ENCODE peak calls at places on chromosomes 2 and 18, in five cellular contexts. One of them, this sample, is unnamed. For H3F3A, the result is how much of the 10 kb centered on the place peaks cover.

GRCh38 chr2:19102696-19103403 is 255.6 kb downstream of the OSR1 start:
- DNase-seq in neural progenitor cell: no peak
- DNase-seq in GM23338: no peak
- DNase-seq in MM.1S: no peak
- DNase-seq in PC-3: peak
- DNase-seq in this sample: no peak

GRCh38 chr2:240613781-240614180 is 11.5 kb upstream of the GPR35 start:
- DNase-seq in neural progenitor cell: no peak
- DNase-seq in GM23338: no peak
- DNase-seq in MM.1S: no peak
- DNase-seq in PC-3: no peak
- DNase-seq in this sample: no peak

GRCh38 chr2:39020383-39020782 is 100.5 kb downstream of the SOS1 start:
- DNase-seq in neural progenitor cell: no peak
- DNase-seq in GM23338: no peak
- DNase-seq in MM.1S: no peak
- DNase-seq in PC-3: no peak
- DNase-seq in this sample: no peak

GRCh38 chr2:206260427-206261012 is 13.9 kb upstream of the ZDBF2 start:
- DNase-seq in neural progenitor cell: no peak
- DNase-seq in GM23338: peak
- DNase-seq in MM.1S: peak
- DNase-seq in PC-3: peak
- DNase-seq in this sample: no peak

GRCh38 chr2:179354739-179355537 is 90.3 kb upstream of the SESTD1 start:
- DNase-seq in neural progenitor cell: no peak
- DNase-seq in GM23338: no peak
- DNase-seq in MM.1S: no peak
- DNase-seq in PC-3: peak
- DNase-seq in this sample: no peak

GRCh38 chr2:27509326-27509725 is 12.7 kb downstream of the GCKR start:
- DNase-seq in neural progenitor cell: no peak
- DNase-seq in GM23338: no peak
- DNase-seq in MM.1S: no peak
- DNase-seq in PC-3: no peak
- DNase-seq in this sample: peak

GRCh38 chr2:166765141-166765540 is 123.1 kb upstream of the XIRP2 start:
- DNase-seq in neural progenitor cell: peak
- DNase-seq in GM23338: peak
- DNase-seq in MM.1S: no peak
- DNase-seq in PC-3: no peak
- DNase-seq in this sample: no peak

GRCh38 chr2:65957886-65958285 is 477.0 kb upstream of the MEIS1 start:
- DNase-seq in neural progenitor cell: peak
- DNase-seq in GM23338: peak
- DNase-seq in MM.1S: no peak
- DNase-seq in PC-3: no peak
- DNase-seq in this sample: no peak

GRCh38 chr18:8987250-8987649 is 115.2 kb upstream of the NDUFV2 start:
- DNase-seq in neural progenitor cell: no peak
- DNase-seq in GM23338: no peak
- DNase-seq in MM.1S: no peak
- DNase-seq in PC-3: no peak
- DNase-seq in this sample: no peak

GRCh38 chr18:74370163-74370562 is 54.5 kb downstream of the C18orf63 start:
- DNase-seq in neural progenitor cell: no peak
- DNase-seq in GM23338: no peak
- DNase-seq in MM.1S: no peak
- DNase-seq in PC-3: no peak
- DNase-seq in this sample: no peak

GRCh38 chr2:112024246-112024645 is 30.8 kb upstream of the TMEM87B start:
- DNase-seq in neural progenitor cell: no peak
- DNase-seq in GM23338: no peak
- DNase-seq in MM.1S: peak
- DNase-seq in PC-3: no peak
- DNase-seq in this sample: no peak

GRCh38 chr2:201344663-201345366 is 12.3 kb downstream of the FLACC1 start:
- DNase-seq in neural progenitor cell: peak
- DNase-seq in GM23338: peak
- DNase-seq in MM.1S: peak
- DNase-seq in PC-3: peak
- DNase-seq in this sample: no peak

GRCh38 chr2:161172901-161173540 is 12.8 kb downstream of the TANK start:
- DNase-seq in neural progenitor cell: no peak
- DNase-seq in GM23338: no peak
- DNase-seq in MM.1S: no peak
- DNase-seq in PC-3: no peak
- DNase-seq in this sample: no peak

GRCh38 chr2:43370146-43370545 is 143.7 kb upstream of the ZFP36L2 start:
- DNase-seq in neural progenitor cell: no peak
- DNase-seq in GM23338: no peak
- DNase-seq in MM.1S: no peak
- DNase-seq in PC-3: no peak
- DNase-seq in this sample: no peak

GRCh38 chr2:203438528-203438927 is 96.6 kb downstream of the RAPH1 start:
- DNase-seq in neural progenitor cell: no peak
- DNase-seq in GM23338: no peak
- DNase-seq in MM.1S: no peak
- DNase-seq in PC-3: no peak
- DNase-seq in this sample: no peak

GRCh38 chr2:203437516-203437915 is 97.6 kb downstream of the RAPH1 start:
- DNase-seq in neural progenitor cell: no peak
- DNase-seq in GM23338: no peak
- DNase-seq in MM.1S: no peak
- DNase-seq in PC-3: no peak
- DNase-seq in this sample: no peak

GRCh38 chr2:203440671-203441070 is 94.4 kb downstream of the RAPH1 start:
- DNase-seq in neural progenitor cell: no peak
- DNase-seq in GM23338: no peak
- DNase-seq in MM.1S: no peak
- DNase-seq in PC-3: no peak
- DNase-seq in this sample: no peak

GRCh38 chr2:203432811-203433210 is 102.3 kb downstream of the RAPH1 start:
- DNase-seq in neural progenitor cell: no peak
- DNase-seq in GM23338: no peak
- DNase-seq in MM.1S: peak
- DNase-seq in PC-3: no peak
- DNase-seq in this sample: no peak

DNA sequence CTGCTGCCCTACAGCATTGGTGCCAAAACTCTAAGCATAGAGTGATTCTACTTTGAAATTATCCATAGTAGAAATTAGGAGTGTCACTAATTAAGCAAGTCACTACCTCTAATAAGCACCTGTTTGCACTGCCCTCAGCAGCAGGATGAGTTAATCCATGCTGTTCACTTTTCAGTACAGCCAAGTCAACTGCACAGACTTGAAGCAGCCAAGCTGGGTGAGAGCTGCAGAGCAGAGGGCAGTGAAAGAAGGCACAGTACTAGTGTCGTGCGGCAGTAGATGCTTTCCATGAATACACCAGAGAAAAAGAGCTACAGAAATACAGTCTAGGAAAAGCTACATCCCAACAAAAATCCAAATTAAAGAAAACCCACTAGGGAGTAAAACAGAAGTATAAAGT is 98.6 kb downstream of the RAPH1 start:
- DNase-seq in neural progenitor cell: no peak
- DNase-seq in GM23338: no peak
- DNase-seq in MM.1S: no peak
- DNase-seq in PC-3: no peak
- DNase-seq in this sample: no peak
- H3F3A ChIP-seq in neural progenitor cell: under half
- H3F3A ChIP-seq in GM23338: under half
- H3F3A ChIP-seq in MM.1S: under half
- H3F3A ChIP-seq in PC-3: under half
- H3F3A ChIP-seq in this sample: under half

GRCh38 chr2:123245156-123245555 is 779.9 kb upstream of the CNTNAP5 start:
- DNase-seq in neural progenitor cell: no peak
- DNase-seq in GM23338: no peak
- DNase-seq in MM.1S: no peak
- DNase-seq in PC-3: no peak
- DNase-seq in this sample: peak
- H2AFZ ChIP-seq in neural progenitor cell: peak
- H2AFZ ChIP-seq in GM23338: no peak
- H2AFZ ChIP-seq in MM.1S: no peak
- H2AFZ ChIP-seq in PC-3: no peak
- H2AFZ ChIP-seq in this sample: no peak

GRCh38 chr2:85091838-85092237 is 41.4 kb upstream of the TCF7L1 start:
- DNase-seq in neural progenitor cell: no peak
- DNase-seq in GM23338: no peak
- DNase-seq in MM.1S: no peak
- DNase-seq in PC-3: peak
- DNase-seq in this sample: peak

GRCh38 chr2:85087541-85087940 is 45.7 kb upstream of the TCF7L1 start:
- DNase-seq in neural progenitor cell: no peak
- DNase-seq in GM23338: no peak
- DNase-seq in MM.1S: no peak
- DNase-seq in PC-3: no peak
- DNase-seq in this sample: no peak

GRCh38 chr2:85085563-85085962 is 47.6 kb upstream of the TCF7L1 start:
- DNase-seq in neural progenitor cell: no peak
- DNase-seq in GM23338: no peak
- DNase-seq in MM.1S: no peak
- DNase-seq in PC-3: no peak
- DNase-seq in this sample: no peak

GRCh38 chr2:85088921-85089320 is 44.3 kb upstream of the TCF7L1 start:
- DNase-seq in neural progenitor cell: no peak
- DNase-seq in GM23338: peak
- DNase-seq in MM.1S: no peak
- DNase-seq in PC-3: no peak
- DNase-seq in this sample: no peak

DNA sequence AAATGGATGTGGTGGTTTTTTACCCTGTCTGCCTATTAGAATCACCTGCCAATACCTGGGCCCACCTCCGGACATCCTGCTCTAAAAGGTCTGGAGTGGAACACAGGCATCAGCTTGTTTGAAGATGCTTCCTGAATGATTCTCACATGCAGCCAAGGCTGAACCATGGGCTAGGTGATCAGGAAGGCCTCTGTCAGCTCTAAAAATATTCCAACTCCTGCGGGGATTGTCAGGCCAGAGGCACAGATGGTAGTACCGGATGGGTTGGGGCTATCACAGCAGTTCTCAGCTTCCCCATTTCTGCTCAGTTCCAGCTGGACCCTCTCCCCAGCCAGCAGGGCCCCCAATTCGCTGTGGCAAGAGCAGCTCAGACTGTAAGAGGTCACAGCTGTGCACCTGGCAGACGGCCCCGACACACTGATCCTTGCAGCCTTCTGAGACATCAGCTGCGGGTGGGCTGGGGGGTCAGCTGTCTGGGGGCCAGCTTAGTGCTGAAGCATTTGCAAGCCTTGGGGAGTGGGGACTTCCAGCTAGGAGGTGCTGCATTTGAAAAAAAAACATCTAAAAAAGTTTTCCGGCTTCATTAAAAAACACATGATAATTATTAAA is 43.6 kb upstream of the TCF7L1 start:
- DNase-seq in neural progenitor cell: no peak
- DNase-seq in GM23338: peak
- DNase-seq in MM.1S: no peak
- DNase-seq in PC-3: no peak
- DNase-seq in this sample: no peak
- TF ChIP-seq EZH2 in neural progenitor cell: no peak
- TF ChIP-seq EZH2 in GM23338: no peak
- TF ChIP-seq EZH2 in MM.1S: no peak
- TF ChIP-seq EZH2 in PC-3: no peak
- TF ChIP-seq EZH2 in this sample: no peak

DNA sequence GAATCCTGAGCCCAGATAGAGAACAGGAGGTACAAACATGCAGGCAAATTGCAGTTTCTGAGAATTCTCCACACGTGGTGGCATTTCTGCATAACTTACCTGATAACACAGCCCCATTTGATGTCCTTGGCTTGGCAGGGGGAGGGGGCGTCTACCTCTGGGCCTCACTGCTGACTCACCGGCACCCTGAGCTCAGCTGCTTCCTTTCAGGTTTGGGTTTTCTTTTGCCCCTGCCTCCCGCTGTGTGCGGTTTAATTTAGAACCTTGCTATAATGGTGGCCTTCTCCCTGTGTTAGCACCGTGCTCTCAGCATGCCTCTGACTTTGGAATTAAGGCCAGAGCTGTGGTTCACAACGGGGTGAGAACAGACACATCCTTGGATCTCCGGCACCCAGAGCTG is 4.4 kb downstream of the CTIF start:
- DNase-seq in neural progenitor cell: peak
- DNase-seq in GM23338: peak
- DNase-seq in MM.1S: no peak
- DNase-seq in PC-3: peak
- DNase-seq in this sample: peak
- H3F3A ChIP-seq in neural progenitor cell: half or more
- H3F3A ChIP-seq in GM23338: under half
- H3F3A ChIP-seq in MM.1S: under half
- H3F3A ChIP-seq in PC-3: under half
- H3F3A ChIP-seq in this sample: under half

GRCh38 chr18:39966275-39966674 is 1988.8 kb upstream of the PIK3C3 start:
- DNase-seq in neural progenitor cell: peak
- DNase-seq in GM23338: peak
- DNase-seq in MM.1S: no peak
- DNase-seq in PC-3: peak
- DNase-seq in this sample: no peak
- H2AFZ ChIP-seq in neural progenitor cell: peak
- H2AFZ ChIP-seq in GM23338: no peak
- H2AFZ ChIP-seq in MM.1S: no peak
- H2AFZ ChIP-seq in PC-3: no peak
- H2AFZ ChIP-seq in this sample: no peak